ENCODE peak calls at places on chromosomes 16 and 17, in eight cellular contexts. H is gastrocnemius medialis; E is tibial artery; T is CD8-positive, alpha-beta memory T cell; U is dorsolateral prefrontal cortex; C is transverse colon; I is psoas muscle; J is stomach. O is an unnamed sample. For H3K27me3, the result is how much of the 10 kb centered on the place peaks cover.

GRCh38 chr17:74736423-74737298 is at the start of gene RAB37:
- DNase-seq in H (no peak), E (no peak), T (peak), U (no peak), C (peak), I (peak), J (peak), O (peak)

GRCh38 chr17:80430446-80431245 is 15.7 kb downstream of the ENDOV start:
- DNase-seq in H (no peak), E (no peak), T (no peak), U (no peak), C (no peak), I (no peak), J (no peak), O (no peak)

GRCh38 chr16:64412578-64413280 is 709.1 kb downstream of the CDH11 start:
- DNase-seq in H (no peak), E (no peak), T (no peak), U (no peak), C (no peak), I (peak), J (no peak), O (no peak)

GRCh38 chr17:43170140-43170765 is 761 bp upstream of the NBR1 start:
- DNase-seq in H (peak), E (peak), T (peak), U (peak), C (peak), I (peak), J (peak), O (peak)

GRCh38 chr17:9217151-9218067 is 196.1 kb downstream of the NTN1 start:
- DNase-seq in H (no peak), E (no peak), T (no peak), U (no peak), C (no peak), I (no peak), J (no peak), O (no peak)

GRCh38 chr16:79770244-79771064 is 169.9 kb upstream of the MAF start:
- DNase-seq in H (peak), E (peak), T (peak), U (peak), C (peak), I (peak), J (peak), O (peak)

GRCh38 chr16:72971370-72971769 is 76.6 kb downstream of the ZFHX3 start:
- DNase-seq in H (no peak), E (no peak), T (no peak), U (no peak), C (no peak), I (no peak), J (no peak), O (no peak)

GRCh38 chr16:63365665-63366064 is 1329.4 kb upstream of the CDH8 start:
- DNase-seq in H (no peak), E (no peak), T (no peak), U (no peak), C (no peak), I (no peak), J (no peak), O (no peak)

GRCh38 chr16:67677712-67678111 is 11.1 kb downstream of the C16orf86 start:
- DNase-seq in H (no peak), E (no peak), T (no peak), U (no peak), C (no peak), I (no peak), J (no peak), O (no peak)

GRCh38 chr16:72362972-72363371 is 191.0 kb upstream of the PMFBP1 start:
- DNase-seq in H (no peak), E (no peak), T (no peak), U (no peak), C (no peak), I (no peak), J (no peak), O (no peak)

GRCh38 chr17:75051941-75052340 is 4.9 kb downstream of the KCTD2 start:
- DNase-seq in H (no peak), E (no peak), T (no peak), U (no peak), C (no peak), I (no peak), J (no peak), O (no peak)

GRCh38 chr16:17275989-17276530 is 194.7 kb downstream of the XYLT1 start:
- DNase-seq in H (no peak), E (no peak), T (no peak), U (no peak), C (no peak), I (no peak), J (no peak), O (no peak)

GRCh38 chr16:66553223-66553622 is 847 bp downstream of the CKLF start:
- DNase-seq in H (no peak), E (no peak), T (no peak), U (no peak), C (peak), I (no peak), J (peak), O (no peak)

GRCh38 chr16:2896480-2897010 is 13.5 kb downstream of the FLYWCH2 start:
- DNase-seq in H (no peak), E (no peak), T (no peak), U (no peak), C (no peak), I (no peak), J (no peak), O (no peak)

GRCh38 chr16:75071621-75072020 is 45.0 kb downstream of the LDHD start:
- DNase-seq in H (no peak), E (no peak), T (no peak), U (no peak), C (no peak), I (no peak), J (no peak), O (no peak)

GRCh38 chr16:63614421-63614820 is 1507.4 kb downstream of the CDH11 start:
- DNase-seq in H (no peak), E (no peak), T (no peak), U (no peak), C (no peak), I (no peak), J (no peak), O (no peak)

GRCh38 chr17:43014020-43014615 is 7.5 kb downstream of the IFI35 start:
- DNase-seq in H (no peak), E (no peak), T (no peak), U (no peak), C (no peak), I (no peak), J (no peak), O (no peak)

GRCh38 chr17:60442271-60443201 is 20.2 kb downstream of the CHCT1 start:
- DNase-seq in H (no peak), E (no peak), T (no peak), U (no peak), C (no peak), I (no peak), J (no peak), O (no peak)

GRCh38 chr17:34616148-34616547 is 36.8 kb downstream of the TMEM132E start:
- DNase-seq in H (no peak), E (no peak), T (no peak), U (peak), C (no peak), I (no peak), J (no peak), O (no peak)

GRCh38 chr17:21218831-21219380 is 4.9 kb upstream of the TMEM11 start:
- DNase-seq in H (no peak), E (no peak), T (no peak), U (no peak), C (no peak), I (no peak), J (no peak), O (no peak)

GRCh38 chr16:88628512-88628974 is 9.8 kb upstream of the IL17C start:
- DNase-seq in H (no peak), E (no peak), T (no peak), U (no peak), C (no peak), I (no peak), J (no peak), O (no peak)

DNA sequence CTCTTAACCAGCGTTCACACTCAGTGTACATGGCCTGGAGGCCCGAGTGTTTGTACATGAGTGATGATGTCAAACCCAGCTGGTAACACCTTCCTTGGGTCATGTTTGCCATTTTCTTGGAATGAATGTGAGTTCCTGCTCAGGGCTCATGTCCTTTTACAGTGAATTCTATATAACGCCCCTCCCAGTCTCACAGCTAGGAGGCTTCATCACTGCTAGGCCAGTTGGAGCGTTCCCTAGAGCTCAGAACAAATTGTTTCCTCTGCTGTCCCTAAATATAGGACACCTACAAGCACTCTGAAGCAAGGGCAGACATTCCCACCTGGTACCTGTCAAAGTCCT is 5.5 kb downstream of the TIMM22 start:
- DNase-seq in H (no peak), E (no peak), T (no peak), U (no peak), C (no peak), I (no peak), J (no peak), O (peak)
- H3K27ac ChIP-seq in H (peak), E (peak), T (no peak), U (peak), C (peak), I (peak), J (peak), O (peak)

DNA sequence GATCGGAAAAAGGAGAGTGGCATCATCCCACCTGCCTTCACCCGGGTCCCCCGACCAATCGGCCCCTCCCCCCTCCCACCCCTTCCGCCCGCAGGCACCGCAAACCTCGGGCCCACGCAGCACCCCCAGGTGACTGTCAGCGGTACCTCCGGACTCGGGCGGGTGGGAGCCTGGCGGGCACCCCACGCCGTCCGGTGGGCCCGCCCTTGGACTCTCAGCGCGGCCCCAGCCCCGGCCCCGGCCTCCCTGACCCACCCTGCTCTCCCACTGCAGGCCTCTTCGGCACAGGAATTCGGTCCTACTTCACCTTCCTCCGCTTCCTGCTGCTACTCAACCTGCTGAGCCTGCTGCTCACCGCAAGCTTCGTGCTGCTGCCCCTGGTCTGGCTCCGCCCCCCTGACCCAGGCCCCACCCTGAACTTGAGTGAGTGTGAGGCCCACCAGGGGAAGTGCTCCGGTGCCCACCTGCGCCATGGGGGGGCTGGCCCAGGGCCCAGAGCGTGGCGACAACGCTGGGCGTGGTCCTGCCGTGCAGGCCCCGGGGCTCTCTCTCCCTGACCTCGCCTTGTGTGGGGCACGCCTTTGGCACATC is 1.6 kb downstream of the TMC8 start:
- DNase-seq in H (no peak), E (no peak), T (peak), U (no peak), C (peak), I (no peak), J (peak), O (no peak)
- H3K27me3 ChIP-seq in H (under half), E (under half), T (under half), U (under half), C (under half), I (half or more), J (under half), O (under half)

DNA sequence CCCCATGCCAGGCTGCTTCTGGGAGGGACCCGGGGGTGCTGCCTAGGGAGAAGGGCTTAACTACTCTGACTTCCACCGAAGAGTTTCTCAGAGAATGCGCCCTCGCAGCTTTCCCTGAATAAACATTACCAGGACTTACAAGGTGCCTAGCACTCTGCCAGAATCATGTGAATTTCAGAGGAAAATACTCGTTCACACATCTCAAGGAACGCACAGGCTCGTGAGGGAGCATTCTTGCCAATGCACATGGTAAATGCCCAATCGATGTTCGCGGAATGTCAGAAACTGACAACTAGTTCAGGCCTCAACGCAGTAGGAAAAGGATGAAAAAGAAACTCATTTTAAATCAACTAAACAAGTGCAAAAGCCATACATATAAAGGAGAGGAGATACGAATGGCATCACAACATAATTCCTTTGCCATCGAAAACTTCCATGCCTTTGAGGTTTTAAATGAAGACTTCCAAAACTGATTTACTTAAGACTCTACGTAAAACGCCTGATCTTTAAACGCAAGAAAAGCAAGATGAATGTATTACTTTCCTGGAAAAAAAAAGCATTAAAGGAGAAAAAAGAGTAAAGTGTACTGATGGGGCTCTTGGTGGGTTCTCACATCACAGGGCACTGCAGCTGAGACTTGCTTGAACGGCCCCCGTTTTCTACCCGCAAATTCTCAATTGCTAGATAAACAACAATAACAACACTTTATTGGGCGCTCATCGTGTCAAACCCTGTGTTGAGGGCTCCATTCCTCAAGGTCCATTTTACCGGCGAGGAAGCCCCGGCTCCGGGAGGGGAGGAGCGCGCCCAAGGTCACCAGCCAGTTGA is 827 bp downstream of the CMC2 start:
- DNase-seq in H (peak), E (no peak), T (no peak), U (no peak), C (peak), I (no peak), J (no peak), O (no peak)
- H3K27ac ChIP-seq in H (peak), E (peak), T (peak), U (peak), C (peak), I (peak), J (peak), O (peak)

DNA sequence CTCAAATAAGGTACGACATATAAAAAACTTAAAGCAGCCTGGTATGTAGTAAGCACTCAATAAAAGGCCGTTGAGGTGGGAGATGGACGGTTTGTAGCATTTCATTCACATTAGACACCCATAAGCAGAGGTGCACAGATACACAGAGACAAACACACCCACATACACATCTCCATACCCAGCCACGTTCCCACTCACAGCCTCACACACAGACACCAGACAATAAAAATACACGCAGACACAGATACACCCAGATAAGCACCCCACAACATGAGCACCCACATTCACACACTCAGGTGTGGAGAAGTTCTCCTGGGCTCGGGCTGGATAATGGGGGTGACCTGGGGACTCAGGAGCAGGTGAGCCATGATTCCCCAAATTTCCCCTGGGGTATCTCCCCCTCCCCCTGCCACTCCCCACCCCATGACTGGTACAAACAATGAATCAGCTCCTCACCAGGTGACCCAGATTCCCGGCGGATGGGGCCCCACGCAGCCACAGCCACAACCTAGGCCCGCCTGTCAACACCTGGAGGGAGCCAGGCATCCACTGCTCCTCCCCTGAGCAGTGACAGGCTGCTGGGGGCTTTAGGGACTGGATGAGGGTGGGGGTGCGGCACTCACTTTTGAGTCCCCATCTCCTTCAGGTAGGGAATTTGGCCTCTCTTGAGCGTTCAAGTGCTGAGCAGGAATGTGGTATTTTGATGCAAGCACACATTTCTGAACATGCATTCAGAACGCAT is 2.7 kb downstream of the DLX3 start:
- DNase-seq in H (no peak), E (no peak), T (no peak), U (no peak), C (no peak), I (no peak), J (no peak), O (no peak)
- H3K27me3 ChIP-seq in H (half or more), E (under half), T (half or more), U (half or more), C (half or more), I (half or more), J (half or more), O (under half)

GRCh38 chr17:40539711-40540411 is 25.4 kb downstream of the CCR7 start:
- DNase-seq in H (no peak), E (no peak), T (no peak), U (no peak), C (no peak), I (no peak), J (no peak), O (no peak)
- H3K27ac ChIP-seq in H (peak), E (peak), T (peak), U (no peak), C (peak), I (peak), J (peak), O (peak)

DNA sequence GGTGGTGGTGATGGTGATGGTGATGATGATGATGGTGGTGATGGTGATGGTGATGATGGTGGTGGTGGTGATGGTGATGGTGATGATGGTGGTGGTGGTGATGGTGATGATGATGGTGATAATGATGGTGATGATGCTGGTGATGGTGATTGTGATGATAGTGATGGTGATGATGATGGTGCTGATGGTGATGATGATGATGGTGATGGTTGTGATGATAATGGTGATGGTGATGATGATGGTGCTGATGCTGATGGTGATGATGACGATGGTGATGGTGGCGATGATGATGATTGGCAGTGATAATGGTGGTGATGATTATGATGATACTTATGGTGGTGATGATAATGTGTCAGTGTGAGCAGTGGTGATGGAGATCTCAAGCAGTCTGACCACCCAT is 90.8 kb upstream of the FOXF1 start:
- DNase-seq in H (no peak), E (no peak), T (no peak), U (no peak), C (no peak), I (no peak), J (no peak), O (no peak)
- H3K27me3 ChIP-seq in H (under half), E (under half), T (under half), U (under half), C (under half), I (under half), J (under half), O (under half)

GRCh38 chr17:46169913-46170312 is 23.3 kb downstream of the KANSL1 start:
- DNase-seq in H (no peak), E (no peak), T (no peak), U (no peak), C (no peak), I (no peak), J (no peak), O (no peak)

GRCh38 chr17:46167826-46168569 is 25.2 kb downstream of the KANSL1 start:
- DNase-seq in H (no peak), E (no peak), T (no peak), U (no peak), C (no peak), I (no peak), J (no peak), O (no peak)

GRCh38 chr17:46171939-46172338 is 21.3 kb downstream of the KANSL1 start:
- DNase-seq in H (no peak), E (no peak), T (no peak), U (no peak), C (no peak), I (no peak), J (no peak), O (no peak)

GRCh38 chr17:46173153-46173552 is 20.1 kb downstream of the KANSL1 start:
- DNase-seq in H (no peak), E (no peak), T (no peak), U (no peak), C (no peak), I (no peak), J (no peak), O (no peak)

DNA sequence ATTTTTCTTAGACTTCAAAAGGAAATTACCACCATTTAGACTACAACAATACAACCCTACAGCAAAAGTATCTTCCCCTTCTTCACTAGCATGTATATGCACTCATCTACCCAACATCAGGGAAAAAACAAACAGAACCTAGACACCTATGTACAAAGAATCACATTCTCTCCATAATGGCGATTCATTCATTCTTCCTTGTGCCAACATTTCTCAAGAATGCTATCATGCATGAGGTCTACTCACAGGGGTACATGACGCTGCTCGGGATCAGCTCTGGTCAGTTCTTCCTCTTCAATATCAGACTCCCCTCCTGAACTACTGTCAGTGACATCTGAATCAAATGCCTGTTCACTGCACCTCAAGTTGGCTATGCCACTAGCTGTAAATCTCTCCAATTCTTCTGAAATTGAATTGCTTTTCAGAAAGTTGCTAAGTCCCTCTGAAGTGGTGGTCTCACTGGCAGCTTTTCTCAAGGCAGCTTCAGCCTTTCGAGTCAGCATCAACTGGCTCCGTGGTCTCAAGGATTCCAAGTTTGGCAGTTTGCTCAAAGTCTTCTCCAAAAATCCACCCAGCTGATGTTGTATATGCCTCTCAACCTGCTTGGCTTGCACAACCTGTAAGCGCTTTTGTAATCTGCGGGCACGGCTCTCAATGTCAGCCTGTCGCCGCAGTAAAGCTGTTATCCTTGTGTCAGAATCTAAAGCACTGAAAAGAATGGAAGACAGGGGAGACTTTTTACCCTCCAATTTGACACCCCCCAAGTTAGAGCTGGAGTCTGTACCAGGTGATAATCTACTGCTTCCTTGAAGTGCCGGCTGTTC is 22.4 kb downstream of the KANSL1 start:
- DNase-seq in H (no peak), E (no peak), T (no peak), U (no peak), C (no peak), I (no peak), J (no peak), O (no peak)
- H3K27ac ChIP-seq in H (no peak), E (no peak), T (no peak), U (no peak), C (no peak), I (peak), J (no peak), O (no peak)

O was measured in ascending aorta.